ENCODE peak calls at places on chromosomes 12 and 14, in six cellular contexts. A, K, D, G, Y and N are unnamed samples.

GRCh38 chr14:101367421-101368261 is 193.7 kb upstream of the DIO3 start:
- DNase-seq in A (peak; percentile 25), G (no peak), K (no peak), Y (no peak), D (no peak), N (no peak)

GRCh38 chr12:7259060-7259459 is 44.8 kb upstream of the ACSM4 start:
- DNase-seq in K (no peak), D (no peak), G (no peak), Y (no peak), A (no peak), N (no peak)

GRCh38 chr12:121579190-121579791 is 1.5 kb downstream of the KDM2B start:
- DNase-seq in G (peak; percentile 44), Y (no peak), D (peak; percentile 57), K (peak; percentile 23), A (peak; percentile 47), N (peak; percentile 65)

GRCh38 chr14:82362452-82362851 is 828.8 kb upstream of the SEL1L start:
- DNase-seq in Y (peak; percentile 11), G (no peak), D (no peak), K (no peak), A (no peak), N (no peak)

GRCh38 chr12:48145981-48146380 is 11.3 kb downstream of the ASB8 start:
- DNase-seq in Y (no peak), K (no peak), A (no peak), D (no peak), G (no peak), N (no peak)

GRCh38 chr12:8987163-8987562 is 2.2 kb upstream of the KLRG1 start:
- DNase-seq in A (no peak), G (no peak), Y (no peak), K (no peak), D (no peak), N (no peak)

GRCh38 chr12:1130164-1130563 is 139.1 kb downstream of the ERC1 start:
- DNase-seq in Y (no peak), A (no peak), K (no peak), G (no peak), D (no peak), N (peak; percentile 80)

GRCh38 chr12:76085159-76085868 is 829 bp upstream of the NAP1L1 start:
- DNase-seq in A (no peak), G (no peak), K (peak; percentile 31), Y (no peak), D (no peak), N (no peak)

GRCh38 chr12:57611810-57612710 is 825 bp downstream of the ARHGEF25 start:
- DNase-seq in Y (no peak), A (peak; percentile 30), K (no peak), D (no peak), G (no peak), N (no peak)

GRCh38 chr12:57609781-57610552 is 1.3 kb upstream of the ARHGEF25 start:
- DNase-seq in Y (no peak), K (no peak), D (no peak), A (peak; percentile 61), G (peak; percentile 63), N (no peak)

GRCh38 chr12:57611116-57611809 is at the start of gene ARHGEF25:
- DNase-seq in A (peak; percentile 86), D (peak; percentile 73), Y (no peak), G (peak; percentile 87), K (no peak), N (no peak)

GRCh38 chr12:57609091-57609780 is 2.0 kb upstream of the ARHGEF25 start:
- DNase-seq in G (no peak), A (peak; percentile 38), Y (peak; percentile 7), K (no peak), D (no peak), N (no peak)

DNA sequence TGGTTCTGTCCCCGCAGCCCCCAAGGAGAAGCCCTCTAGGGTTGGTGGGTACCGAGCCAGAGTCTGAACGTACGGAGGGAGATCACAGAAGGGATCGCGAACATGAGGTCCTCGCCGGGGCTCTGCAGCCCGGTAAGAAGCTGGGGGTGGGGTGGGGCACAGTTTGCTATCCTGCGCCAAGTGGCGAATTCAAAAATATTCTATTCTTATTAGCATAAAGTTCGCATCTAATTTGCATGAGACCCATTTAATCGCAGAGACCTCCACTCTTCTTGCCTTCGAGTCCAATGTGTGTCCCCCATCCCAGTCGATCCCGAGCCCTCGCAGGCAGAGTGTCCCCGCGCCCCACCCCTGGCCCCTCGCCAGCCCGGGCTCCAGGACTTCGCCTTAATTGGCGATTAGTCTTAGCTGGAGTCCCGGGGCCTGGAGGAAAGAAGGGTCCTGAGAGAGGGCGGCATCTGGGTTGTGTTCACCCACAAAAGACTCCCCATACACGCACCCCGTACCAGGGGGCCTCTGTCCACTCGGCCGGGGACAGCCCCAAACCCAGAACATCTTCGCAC is 601 bp upstream of the ARHGEF25 start:
- DNase-seq in G (peak; percentile 70), D (peak; percentile 59), A (peak; percentile 78), Y (no peak), K (no peak), N (no peak)
- H3K27ac ChIP-seq in G (peak overlapping the region; percentile 43), D (no peak overlapping the region), A (peak overlapping the region; percentile 93), Y (peak overlapping the region; percentile 58), K (no peak overlapping the region), N (peak overlapping the region; percentile 53)

GRCh38 chr14:57918791-57919190 is 52.9 kb upstream of the SLC35F4 start:
- DNase-seq in Y (no peak), D (no peak), G (no peak), K (no peak), A (no peak), N (no peak)
- H3K27me3 ChIP-seq in Y (no peaks in the 10 kb centered on the region), D (no peaks in the 10 kb centered on the region), G (no peaks in the 10 kb centered on the region), K (no peaks in the 10 kb centered on the region), A (no peaks in the 10 kb centered on the region), N (no peaks in the 10 kb centered on the region)

GRCh38 chr14:38016497-38016896 is 191.2 kb upstream of the SSTR1 start:
- DNase-seq in A (no peak), D (no peak), K (no peak), G (no peak), Y (no peak), N (no peak)

GRCh38 chr14:38012056-38012455 is 195.6 kb upstream of the SSTR1 start:
- DNase-seq in Y (no peak), G (no peak), A (no peak), D (no peak), K (no peak), N (no peak)
- H3K9me3 ChIP-seq in Y (no peaks in the 10 kb centered on the region), G (peaks cover 24% of the 10 kb centered on the region), A (peaks cover 6% of the 10 kb centered on the region), D (no peaks in the 10 kb centered on the region), K (peaks cover 14% of the 10 kb centered on the region), N (peaks cover 7% of the 10 kb centered on the region)

DNA sequence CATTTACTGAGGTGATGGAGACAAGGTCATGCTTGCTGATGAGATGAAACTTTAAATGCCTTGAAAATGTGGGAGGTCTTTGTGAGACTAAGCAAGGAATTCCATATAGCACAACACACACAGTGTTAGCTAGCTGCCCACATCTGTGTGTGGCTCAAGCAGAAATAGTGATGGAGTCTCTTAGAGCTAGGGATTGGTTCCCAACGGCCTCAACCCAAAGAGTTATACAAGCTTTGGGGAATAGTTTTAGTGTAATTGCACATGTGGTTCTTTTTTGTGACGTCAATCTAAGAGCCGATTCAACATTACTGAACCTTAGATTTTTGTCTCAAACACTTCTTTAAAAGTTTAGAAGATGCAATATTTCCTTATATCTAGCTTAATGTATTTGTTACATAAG is 157.7 kb upstream of the LRIG3 start:
- DNase-seq in A (no peak), G (no peak), Y (no peak), D (no peak), K (no peak), N (no peak)
- H3K27ac ChIP-seq in A (no peak overlapping the region), G (no peak overlapping the region), Y (no peak overlapping the region), D (no peak overlapping the region), K (no peak overlapping the region), N (no peak overlapping the region)